ENCODE peak calls at places on chromosomes 5 and 9, in eight cellular contexts. Y, G, U, N, B, Z, J and V are unnamed samples.

GRCh38 chr5:56816546-56817081 is 1.3 kb downstream of the MAP3K1 start:
- DNase-seq in Y (peak), G (peak), U (peak), N (peak), B (peak), Z (no peak), J (no peak), V (peak)

GRCh38 chr9:124621371-124622328 is 114.5 kb upstream of the NR5A1 start:
- DNase-seq in Y (peak), G (no peak), U (no peak), N (no peak), B (no peak), Z (no peak), J (peak), V (no peak)

GRCh38 chr9:70049672-70050271 is 6.1 kb downstream of the MAMDC2 start:
- DNase-seq in Y (peak), G (no peak), U (no peak), N (no peak), B (no peak), Z (no peak), J (no peak), V (no peak)

GRCh38 chr9:77005216-77005615 is 14.2 kb upstream of the FOXB2 start:
- DNase-seq in Y (no peak), G (no peak), U (no peak), N (no peak), B (no peak), Z (no peak), J (no peak), V (no peak)

GRCh38 chr5:151222769-151223446 is 984 bp downstream of the CCDC69 start:
- DNase-seq in Y (no peak), G (peak), U (no peak), N (peak), B (no peak), Z (no peak), J (no peak), V (peak)

GRCh38 chr9:87656485-87656884 is 69.4 kb upstream of the CTSL start:
- DNase-seq in Y (peak), G (no peak), U (no peak), N (no peak), B (no peak), Z (no peak), J (no peak), V (no peak)

GRCh38 chr9:130847306-130848217 is 12.5 kb downstream of the ABL1 start:
- DNase-seq in Y (peak), G (no peak), U (peak), N (peak), B (peak), Z (no peak), J (no peak), V (peak)

GRCh38 chr9:504921-505821 is 290.5 kb downstream of the DOCK8 start:
- DNase-seq in Y (no peak), G (peak), U (peak), N (peak), B (no peak), Z (no peak), J (no peak), V (peak)

GRCh38 chr9:127578627-127578951 is 33.5 kb upstream of the STXBP1 start:
- DNase-seq in Y (no peak), G (no peak), U (no peak), N (no peak), B (no peak), Z (no peak), J (no peak), V (no peak)

GRCh38 chr5:61290815-61291214 is 41.2 kb upstream of the ZSWIM6 start:
- DNase-seq in Y (no peak), G (no peak), U (no peak), N (peak), B (peak), Z (no peak), J (no peak), V (no peak)

GRCh38 chr9:61668846-61669245 is 479.0 kb downstream of the SPATA31A7 start:
- DNase-seq in Y (no peak), G (no peak), U (no peak), N (no peak), B (no peak), Z (no peak), J (no peak), V (no peak)

GRCh38 chr9:77897292-77897691 is 134.3 kb downstream of the GNAQ start:
- DNase-seq in Y (peak), G (no peak), U (peak), N (peak), B (peak), Z (no peak), J (no peak), V (peak)

GRCh38 chr5:160169326-160169725 is 50.1 kb upstream of the PWWP2A start:
- DNase-seq in Y (peak), G (no peak), U (no peak), N (no peak), B (no peak), Z (no peak), J (no peak), V (no peak)

GRCh38 chr5:142248853-142249462 is 75.9 kb downstream of the SPRY4 start:
- DNase-seq in Y (peak), G (no peak), U (no peak), N (no peak), B (no peak), Z (no peak), J (no peak), V (peak)

GRCh38 chr9:78778843-78779486 is 482.0 kb downstream of the PSAT1 start:
- DNase-seq in Y (no peak), G (no peak), U (no peak), N (no peak), B (no peak), Z (no peak), J (no peak), V (no peak)

GRCh38 chr5:128462330-128462729 is 75.7 kb downstream of the FBN2 start:
- DNase-seq in Y (no peak), G (no peak), U (no peak), N (no peak), B (no peak), Z (no peak), J (no peak), V (no peak)

GRCh38 chr9:113599647-113600476 is 136.3 kb downstream of the RGS3 start:
- DNase-seq in Y (peak), G (no peak), U (no peak), N (no peak), B (no peak), Z (no peak), J (no peak), V (no peak)

GRCh38 chr9:76926846-76927245 is 20.9 kb upstream of the PRUNE2 start:
- DNase-seq in Y (no peak), G (no peak), U (no peak), N (no peak), B (no peak), Z (no peak), J (no peak), V (no peak)

GRCh38 chr5:143204474-143205246 is 198.8 kb downstream of the NR3C1 start:
- DNase-seq in Y (no peak), G (no peak), U (no peak), N (no peak), B (no peak), Z (no peak), J (no peak), V (no peak)

GRCh38 chr5:169875091-169875727 is 105.1 kb downstream of the INSYN2B start:
- DNase-seq in Y (peak), G (no peak), U (no peak), N (no peak), B (no peak), Z (no peak), J (no peak), V (no peak)

GRCh38 chr9:98326402-98327248 is 71.2 kb upstream of the TBC1D2 start:
- DNase-seq in Y (peak), G (peak), U (no peak), N (no peak), B (no peak), Z (no peak), J (no peak), V (no peak)

GRCh38 chr9:33506626-33507370 is 17.3 kb upstream of the ANKRD18B start:
- DNase-seq in Y (peak), G (no peak), U (no peak), N (peak), B (peak), Z (no peak), J (no peak), V (no peak)

GRCh38 chr5:134141346-134142050 is 27.0 kb downstream of the TCF7 start:
- DNase-seq in Y (no peak), G (no peak), U (no peak), N (no peak), B (no peak), Z (no peak), J (no peak), V (no peak)

DNA sequence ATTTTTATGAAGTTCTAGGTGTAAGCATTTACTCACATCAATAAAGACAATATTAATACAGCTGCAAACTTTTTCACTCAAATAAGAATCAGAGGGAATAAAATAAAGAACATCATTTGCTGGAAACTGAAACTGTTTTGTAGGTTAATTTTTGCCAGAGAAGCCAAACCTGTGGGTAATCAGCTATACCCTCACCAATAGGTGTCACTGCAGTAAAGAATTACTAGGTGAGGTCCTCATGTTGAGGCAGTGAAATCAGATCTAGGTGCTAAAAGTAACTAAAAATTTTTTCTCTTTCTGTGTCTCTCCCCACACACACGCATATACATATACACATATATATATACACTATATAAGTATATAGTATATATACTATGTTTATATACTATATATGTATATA is 1016.3 kb upstream of the SEMA6A start:
- DNase-seq in Y (peak), G (no peak), U (peak), N (no peak), B (peak), Z (no peak), J (no peak), V (no peak)
- TF ChIP-seq CTCF in Y (peak), G (no peak), U (no peak), N (no peak), B (peak), Z (no peak), J (peak), V (no peak)

GRCh38 chr9:134591573-134591981 is 50.0 kb upstream of the COL5A1 start:
- DNase-seq in Y (no peak), G (no peak), U (peak), N (no peak), B (no peak), Z (no peak), J (no peak), V (no peak)

GRCh38 chr9:134592018-134592818 is 49.4 kb upstream of the COL5A1 start:
- DNase-seq in Y (peak), G (peak), U (no peak), N (peak), B (peak), Z (no peak), J (no peak), V (no peak)

GRCh38 chr9:134589748-134590147 is 51.9 kb upstream of the COL5A1 start:
- DNase-seq in Y (no peak), G (no peak), U (no peak), N (no peak), B (no peak), Z (no peak), J (no peak), V (no peak)

GRCh38 chr9:134591082-134591571 is 50.5 kb upstream of the COL5A1 start:
- DNase-seq in Y (no peak), G (no peak), U (no peak), N (no peak), B (no peak), Z (no peak), J (no peak), V (no peak)

GRCh38 chr9:134590240-134591081 is 51.1 kb upstream of the COL5A1 start:
- DNase-seq in Y (no peak), G (no peak), U (no peak), N (no peak), B (peak), Z (no peak), J (no peak), V (no peak)
- TF ChIP-seq USF2 in Y (no peak), G (no peak), U (no peak), N (no peak), B (no peak), Z (no peak), J (no peak), V (no peak)

DNA sequence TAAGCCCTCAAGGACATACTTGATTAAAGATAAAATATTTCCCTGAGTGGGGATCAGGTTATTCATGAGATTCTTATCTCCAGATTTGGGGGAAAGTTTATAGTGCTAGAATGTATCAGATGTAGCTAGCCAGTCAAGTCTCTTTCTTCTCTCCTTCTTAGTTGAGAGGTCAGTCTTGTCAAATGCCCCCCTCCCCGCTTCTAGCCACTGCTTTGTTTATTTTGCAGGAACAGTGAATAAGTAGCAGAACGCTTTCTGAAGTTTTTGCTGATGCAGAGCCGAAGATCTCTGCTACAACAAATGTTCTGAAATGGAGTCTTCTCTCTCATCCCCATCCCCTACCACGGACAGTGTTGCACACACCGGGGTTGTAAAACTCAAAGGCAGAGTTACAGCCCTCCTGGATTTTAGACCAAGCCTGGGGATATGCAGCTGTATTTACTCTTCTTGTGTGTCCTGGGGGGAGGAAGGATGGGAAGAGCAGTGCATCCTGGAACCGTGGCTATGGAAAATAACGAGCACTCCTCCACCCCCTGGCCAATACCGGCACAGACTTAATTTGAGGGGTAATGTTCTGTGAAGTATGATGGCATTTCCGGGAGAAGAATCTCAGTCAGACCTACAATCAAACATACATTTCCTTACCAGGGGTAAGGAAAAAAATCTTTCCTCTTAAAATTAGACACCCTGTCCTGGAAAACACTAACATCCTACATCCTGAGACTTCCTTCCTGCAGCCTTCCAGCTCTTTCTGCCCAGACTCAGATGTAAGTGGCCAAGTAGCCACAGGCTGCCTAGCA is 10.7 kb upstream of the ERMP1 start:
- DNase-seq in Y (peak), G (peak), U (peak), N (peak), B (peak), Z (no peak), J (no peak), V (no peak)
- TF ChIP-seq CTCF in Y (no peak), G (no peak), U (no peak), N (no peak), B (peak), Z (no peak), J (no peak), V (no peak)

GRCh38 chr5:38600334-38601045 is 44.0 kb upstream of the LIFR start:
- DNase-seq in Y (peak), G (no peak), U (no peak), N (peak), B (no peak), Z (no peak), J (no peak), V (no peak)
- TF ChIP-seq USF2 in Y (no peak), G (no peak), U (no peak), N (no peak), B (no peak), Z (no peak), J (no peak), V (no peak)

DNA sequence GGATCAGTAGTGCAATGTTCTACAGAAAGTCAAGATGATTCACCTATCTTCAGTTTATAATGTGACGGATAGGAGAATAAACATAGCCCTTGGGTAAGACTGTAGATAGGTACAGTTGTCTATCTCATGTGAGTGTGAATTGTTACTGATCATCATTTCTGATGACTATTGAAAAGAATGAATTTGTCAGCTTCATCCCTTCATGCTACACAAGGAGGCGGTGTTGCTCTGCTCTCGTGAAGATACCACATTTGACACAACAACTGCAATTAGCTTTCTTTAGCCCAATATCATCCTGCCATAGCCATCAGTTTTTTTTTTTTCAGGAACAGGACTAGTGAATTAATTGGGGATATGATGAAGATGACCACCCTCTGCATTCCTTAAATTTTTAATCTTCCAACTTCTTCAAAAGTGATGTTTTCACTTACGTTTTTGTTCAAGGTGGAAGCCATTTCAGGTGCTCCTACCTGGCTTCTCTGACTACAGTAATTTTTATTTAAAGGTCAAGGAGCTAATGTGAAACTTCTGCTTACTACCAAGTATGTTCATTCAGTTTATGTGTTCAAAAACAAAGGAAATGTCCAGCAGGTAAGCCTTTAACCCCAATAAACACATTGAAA is 152.9 kb upstream of the MOCS2 start:
- DNase-seq in Y (peak), G (peak), U (peak), N (peak), B (peak), Z (no peak), J (no peak), V (peak)
- TF ChIP-seq CTCF in Y (peak), G (peak), U (peak), N (peak), B (peak), Z (no peak), J (no peak), V (peak)

GRCh38 chr9:23123048-23123632 is 676.5 kb downstream of the DMRTA1 start:
- DNase-seq in Y (peak), G (no peak), U (peak), N (peak), B (peak), Z (peak), J (no peak), V (peak)

GRCh38 chr9:23117621-23118020 is 671.0 kb downstream of the DMRTA1 start:
- DNase-seq in Y (peak), G (no peak), U (no peak), N (no peak), B (no peak), Z (no peak), J (no peak), V (no peak)

GRCh38 chr9:23120630-23121029 is 674.0 kb downstream of the DMRTA1 start:
- DNase-seq in Y (no peak), G (no peak), U (no peak), N (no peak), B (no peak), Z (no peak), J (no peak), V (no peak)
- TF ChIP-seq USF2 in Y (no peak), G (no peak), U (no peak), N (no peak), B (no peak), Z (no peak), J (no peak), V (no peak)

DNA sequence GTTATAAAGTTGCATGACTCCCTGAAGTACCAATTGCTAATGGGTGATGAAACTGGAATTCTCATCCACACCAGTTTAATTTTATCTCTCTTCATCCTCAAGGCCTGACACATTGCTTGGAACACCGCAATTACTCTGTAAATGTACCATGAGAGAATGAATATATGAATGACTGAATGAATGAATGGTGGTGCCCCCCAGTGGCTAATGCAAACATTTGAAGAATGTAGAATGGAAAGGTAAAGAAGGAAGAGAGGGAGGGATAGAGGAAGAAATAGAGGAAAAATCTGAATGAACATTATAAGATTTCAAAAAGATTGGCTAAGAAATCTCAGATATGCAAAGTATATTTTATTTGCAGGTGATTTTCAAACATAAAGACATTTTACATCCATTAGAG is 13.1 kb downstream of the PAPPA start:
- DNase-seq in Y (no peak), G (no peak), U (no peak), N (no peak), B (no peak), Z (no peak), J (no peak), V (no peak)
- TF ChIP-seq CTCF in Y (peak), G (no peak), U (peak), N (peak), B (no peak), Z (no peak), J (no peak), V (no peak)

GRCh38 chr5:176629853-176630680 is at the start of the genes EIF4E1B and SNCB:
- DNase-seq in Y (no peak), G (peak), U (peak), N (peak), B (no peak), Z (no peak), J (no peak), V (peak)
- TF ChIP-seq USF2 in Y (no peak), G (no peak), U (no peak), N (no peak), B (no peak), Z (no peak), J (no peak), V (no peak)

DNA sequence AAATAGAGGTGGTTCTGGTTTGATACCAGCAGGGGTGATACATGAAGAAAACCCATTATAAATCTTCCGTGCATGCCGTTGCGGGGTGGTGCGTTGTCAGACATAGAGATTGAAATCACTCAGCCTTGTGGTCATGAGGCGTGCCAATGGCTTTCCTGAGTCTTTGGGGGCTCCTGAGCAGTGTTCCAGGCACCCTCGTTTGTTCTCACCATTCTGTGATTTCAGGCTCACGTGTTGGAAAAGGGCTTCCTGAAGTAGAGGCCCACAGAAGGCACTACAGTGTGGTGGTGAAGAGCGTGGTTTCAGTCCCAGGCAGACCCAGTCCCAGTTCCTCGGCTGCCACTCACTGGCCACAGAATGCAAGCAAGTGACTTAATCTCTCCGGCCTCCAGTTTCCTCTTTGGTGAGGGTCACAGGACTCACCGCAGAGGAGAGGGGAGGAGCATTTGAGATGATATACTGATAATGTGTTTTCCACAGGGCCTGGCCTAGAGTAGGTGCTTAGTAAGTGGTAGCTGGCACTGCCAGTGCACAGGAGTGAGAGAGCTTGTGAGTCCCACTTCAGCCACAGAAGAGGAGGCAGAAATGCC is 20.5 kb upstream of the GLRX start:
- DNase-seq in Y (peak), G (peak), U (no peak), N (peak), B (peak), Z (no peak), J (no peak), V (no peak)
- TF ChIP-seq CTCF in Y (peak), G (peak), U (no peak), N (no peak), B (peak), Z (no peak), J (peak), V (no peak)

GRCh38 chr9:22170162-22170932 is 161.2 kb upstream of the CDKN2B start:
- DNase-seq in Y (peak), G (no peak), U (no peak), N (peak), B (peak), Z (no peak), J (no peak), V (no peak)
- TF ChIP-seq USF2 in Y (no peak), G (no peak), U (no peak), N (no peak), B (no peak), Z (no peak), J (no peak), V (no peak)